ENCODE peak calls at places on chromosomes 11 and 22, in four cellular contexts. Y, B, A and D are unnamed samples.

GRCh38 chr11:124643605-124644425 is 21.2 kb downstream of the TBRG1 start:
- DNase-seq in B (no peak), A (peak; percentile 36), Y (no peak), D (no peak)

GRCh38 chr22:37204045-37204655 is 8.1 kb downstream of the SSTR3 start:
- DNase-seq in A (no peak), B (no peak), Y (no peak), D (no peak)

GRCh38 chr11:128171496-128171895 is 415.9 kb downstream of the ETS1 start:
- DNase-seq in B (no peak), A (no peak), Y (peak; percentile 67), D (no peak)

GRCh38 chr11:61711493-61711892 is 31.3 kb downstream of the DAGLA start:
- DNase-seq in Y (no peak), B (no peak), A (no peak), D (no peak)

GRCh38 chr22:19615001-19615461 is 90.8 kb upstream of the CLDN5 start:
- DNase-seq in B (no peak), A (no peak), Y (no peak), D (no peak)

GRCh38 chr11:76810151-76810853 is 27.1 kb downstream of the TSKU start:
- DNase-seq in B (no peak), Y (no peak), A (no peak), D (no peak)

GRCh38 chr11:35963911-35964310 is 20.0 kb downstream of the LDLRAD3 start:
- DNase-seq in B (no peak), A (no peak), Y (no peak), D (no peak)

GRCh38 chr11:789951-790350 is at the start of gene CEND1:
- DNase-seq in A (no peak), Y (no peak), B (no peak), D (no peak)